ENCODE peak calls at places on chromosomes 1 and 21, in ten cellular contexts. One of them, this sample, is unnamed. For H3K27me3, the result is how much of the 10 kb centered on the place peaks cover.

GRCh38 chr1:10728595-10729410 is 67.6 kb downstream of the CASZ1 start:
- DNase-seq in mesenchymal stem cell: no peak
- DNase-seq in tibial nerve: no peak
- DNase-seq in CD8-positive, alpha-beta T cell: no peak
- DNase-seq in ovary: no peak
- DNase-seq in GM06990: no peak
- DNase-seq in mammary epithelial cell: no peak
- DNase-seq in fibroblast of lung: no peak
- DNase-seq in heart right ventricle: no peak
- DNase-seq in pancreas: no peak
- DNase-seq in this sample: no peak

GRCh38 chr1:20948091-20948490 is 161.0 kb upstream of the HP1BP3 start:
- DNase-seq in heart right ventricle: no peak
- DNase-seq in mammary epithelial cell: no peak
- DNase-seq in tibial nerve: no peak
- DNase-seq in fibroblast of lung: no peak
- DNase-seq in GM06990: no peak
- DNase-seq in ovary: no peak
- DNase-seq in pancreas: no peak
- DNase-seq in mesenchymal stem cell: no peak
- DNase-seq in CD8-positive, alpha-beta T cell: no peak
- DNase-seq in this sample: no peak

GRCh38 chr1:43934279-43934985 is 831 bp downstream of the ARTN start:
- DNase-seq in tibial nerve: peak
- DNase-seq in mesenchymal stem cell: peak
- DNase-seq in fibroblast of lung: peak
- DNase-seq in heart right ventricle: peak
- DNase-seq in pancreas: peak
- DNase-seq in CD8-positive, alpha-beta T cell: peak
- DNase-seq in GM06990: peak
- DNase-seq in ovary: peak
- DNase-seq in mammary epithelial cell: peak
- DNase-seq in this sample: peak

GRCh38 chr1:86866665-86867064 is 47.3 kb downstream of the SELENOF start:
- DNase-seq in GM06990: no peak
- DNase-seq in tibial nerve: no peak
- DNase-seq in pancreas: no peak
- DNase-seq in fibroblast of lung: peak
- DNase-seq in ovary: no peak
- DNase-seq in CD8-positive, alpha-beta T cell: no peak
- DNase-seq in heart right ventricle: no peak
- DNase-seq in mesenchymal stem cell: peak
- DNase-seq in mammary epithelial cell: peak
- DNase-seq in this sample: no peak

GRCh38 chr1:193626695-193627094 is 440.3 kb upstream of the B3GALT2 start:
- DNase-seq in mesenchymal stem cell: no peak
- DNase-seq in fibroblast of lung: no peak
- DNase-seq in mammary epithelial cell: no peak
- DNase-seq in tibial nerve: no peak
- DNase-seq in GM06990: no peak
- DNase-seq in CD8-positive, alpha-beta T cell: no peak
- DNase-seq in ovary: no peak
- DNase-seq in heart right ventricle: no peak
- DNase-seq in pancreas: no peak
- DNase-seq in this sample: no peak

GRCh38 chr1:178258521-178258920 is 164.6 kb downstream of the RASAL2 start:
- DNase-seq in mammary epithelial cell: no peak
- DNase-seq in tibial nerve: no peak
- DNase-seq in GM06990: no peak
- DNase-seq in pancreas: no peak
- DNase-seq in fibroblast of lung: peak
- DNase-seq in mesenchymal stem cell: no peak
- DNase-seq in CD8-positive, alpha-beta T cell: no peak
- DNase-seq in heart right ventricle: no peak
- DNase-seq in ovary: no peak
- DNase-seq in this sample: peak

GRCh38 chr1:209673631-209674417 is 1.4 kb upstream of the G0S2 start:
- DNase-seq in pancreas: no peak
- DNase-seq in tibial nerve: peak
- DNase-seq in GM06990: no peak
- DNase-seq in fibroblast of lung: no peak
- DNase-seq in CD8-positive, alpha-beta T cell: no peak
- DNase-seq in mammary epithelial cell: no peak
- DNase-seq in ovary: no peak
- DNase-seq in heart right ventricle: no peak
- DNase-seq in mesenchymal stem cell: no peak
- DNase-seq in this sample: no peak

GRCh38 chr1:3013371-3014038 is 7.8 kb upstream of the ACTRT2 start:
- DNase-seq in mammary epithelial cell: no peak
- DNase-seq in heart right ventricle: no peak
- DNase-seq in mesenchymal stem cell: no peak
- DNase-seq in tibial nerve: no peak
- DNase-seq in CD8-positive, alpha-beta T cell: no peak
- DNase-seq in pancreas: no peak
- DNase-seq in ovary: no peak
- DNase-seq in fibroblast of lung: no peak
- DNase-seq in GM06990: no peak
- DNase-seq in this sample: no peak

DNA sequence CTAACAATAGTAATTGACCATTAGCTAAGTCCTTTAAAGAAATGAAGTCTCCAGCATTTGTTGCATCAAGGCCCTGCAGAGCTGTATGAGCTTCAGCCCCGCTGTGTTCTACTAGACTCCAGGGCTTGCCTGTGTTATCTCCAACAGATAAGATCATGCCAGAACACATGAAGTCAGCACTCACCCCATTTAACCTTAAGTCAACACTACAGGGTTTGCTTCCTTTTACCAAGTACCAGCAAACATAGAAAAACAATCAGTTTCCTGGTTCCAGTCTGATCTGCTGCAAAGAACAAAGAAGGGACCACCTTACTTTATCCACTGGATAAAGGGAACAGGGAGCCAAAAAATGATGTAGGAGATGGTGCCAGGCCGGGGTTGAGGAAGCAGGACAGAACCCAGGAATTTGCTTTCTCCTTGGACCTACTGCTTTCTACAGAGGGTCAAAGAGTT is 41.3 kb upstream of the ENAH start:
- DNase-seq in mammary epithelial cell: no peak
- DNase-seq in GM06990: no peak
- DNase-seq in CD8-positive, alpha-beta T cell: no peak
- DNase-seq in ovary: no peak
- DNase-seq in heart right ventricle: peak
- DNase-seq in pancreas: peak
- DNase-seq in tibial nerve: no peak
- DNase-seq in fibroblast of lung: peak
- DNase-seq in mesenchymal stem cell: peak
- DNase-seq in this sample: no peak
- H3K27me3 ChIP-seq in mammary epithelial cell: under half
- H3K27me3 ChIP-seq in GM06990: under half
- H3K27me3 ChIP-seq in CD8-positive, alpha-beta T cell: under half
- H3K27me3 ChIP-seq in ovary: under half
- H3K27me3 ChIP-seq in heart right ventricle: under half
- H3K27me3 ChIP-seq in pancreas: under half
- H3K27me3 ChIP-seq in tibial nerve: under half
- H3K27me3 ChIP-seq in fibroblast of lung: under half
- H3K27me3 ChIP-seq in mesenchymal stem cell: under half
- H3K27me3 ChIP-seq in this sample: under half

GRCh38 chr1:156115514-156116374 is 1.2 kb downstream of the LMNA start:
- DNase-seq in pancreas: peak
- DNase-seq in ovary: peak
- DNase-seq in CD8-positive, alpha-beta T cell: no peak
- DNase-seq in heart right ventricle: peak
- DNase-seq in mesenchymal stem cell: peak
- DNase-seq in mammary epithelial cell: peak
- DNase-seq in tibial nerve: peak
- DNase-seq in fibroblast of lung: peak
- DNase-seq in GM06990: no peak
- DNase-seq in this sample: peak
- H3K27me3 ChIP-seq in pancreas: under half
- H3K27me3 ChIP-seq in ovary: under half
- H3K27me3 ChIP-seq in CD8-positive, alpha-beta T cell: under half
- H3K27me3 ChIP-seq in heart right ventricle: under half
- H3K27me3 ChIP-seq in mesenchymal stem cell: under half
- H3K27me3 ChIP-seq in mammary epithelial cell: under half
- H3K27me3 ChIP-seq in tibial nerve: under half
- H3K27me3 ChIP-seq in fibroblast of lung: under half
- H3K27me3 ChIP-seq in GM06990: under half
- H3K27me3 ChIP-seq in this sample: under half

GRCh38 chr1:50412813-50413476 is 10.3 kb downstream of the DMRTA2 start:
- DNase-seq in ovary: no peak
- DNase-seq in mammary epithelial cell: no peak
- DNase-seq in GM06990: no peak
- DNase-seq in heart right ventricle: no peak
- DNase-seq in pancreas: no peak
- DNase-seq in CD8-positive, alpha-beta T cell: no peak
- DNase-seq in mesenchymal stem cell: no peak
- DNase-seq in tibial nerve: no peak
- DNase-seq in fibroblast of lung: no peak
- DNase-seq in this sample: no peak
- H3K27me3 ChIP-seq in ovary: under half
- H3K27me3 ChIP-seq in mammary epithelial cell: under half
- H3K27me3 ChIP-seq in GM06990: under half
- H3K27me3 ChIP-seq in heart right ventricle: under half
- H3K27me3 ChIP-seq in pancreas: under half
- H3K27me3 ChIP-seq in CD8-positive, alpha-beta T cell: under half
- H3K27me3 ChIP-seq in mesenchymal stem cell: half or more
- H3K27me3 ChIP-seq in tibial nerve: under half
- H3K27me3 ChIP-seq in fibroblast of lung: under half
- H3K27me3 ChIP-seq in this sample: under half

DNA sequence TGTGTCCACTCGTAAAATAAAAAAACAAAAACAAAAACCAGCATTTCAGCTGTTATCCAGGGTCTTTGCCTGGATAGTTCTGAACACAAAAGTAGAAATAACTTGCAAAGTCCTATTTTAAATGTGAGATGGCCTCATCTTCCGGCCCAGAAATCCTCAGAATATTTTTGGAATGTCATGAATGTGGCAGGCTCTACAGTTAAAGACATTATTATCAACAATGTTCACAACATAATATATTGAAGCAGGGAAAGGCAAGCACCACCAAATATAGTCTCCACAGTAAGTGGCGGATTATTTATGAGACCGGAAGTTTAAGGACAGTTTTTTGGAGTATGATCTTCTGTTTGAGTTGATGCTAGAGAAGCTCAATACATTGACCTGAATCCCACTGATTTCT is 1.2 kb upstream of the C1orf198 start:
- DNase-seq in tibial nerve: no peak
- DNase-seq in heart right ventricle: no peak
- DNase-seq in mesenchymal stem cell: peak
- DNase-seq in CD8-positive, alpha-beta T cell: no peak
- DNase-seq in pancreas: no peak
- DNase-seq in mammary epithelial cell: no peak
- DNase-seq in fibroblast of lung: peak
- DNase-seq in ovary: no peak
- DNase-seq in GM06990: no peak
- DNase-seq in this sample: no peak
- H3K27me3 ChIP-seq in tibial nerve: under half
- H3K27me3 ChIP-seq in heart right ventricle: under half
- H3K27me3 ChIP-seq in mesenchymal stem cell: under half
- H3K27me3 ChIP-seq in CD8-positive, alpha-beta T cell: under half
- H3K27me3 ChIP-seq in pancreas: under half
- H3K27me3 ChIP-seq in mammary epithelial cell: under half
- H3K27me3 ChIP-seq in fibroblast of lung: under half
- H3K27me3 ChIP-seq in ovary: under half
- H3K27me3 ChIP-seq in GM06990: under half
- H3K27me3 ChIP-seq in this sample: under half

DNA sequence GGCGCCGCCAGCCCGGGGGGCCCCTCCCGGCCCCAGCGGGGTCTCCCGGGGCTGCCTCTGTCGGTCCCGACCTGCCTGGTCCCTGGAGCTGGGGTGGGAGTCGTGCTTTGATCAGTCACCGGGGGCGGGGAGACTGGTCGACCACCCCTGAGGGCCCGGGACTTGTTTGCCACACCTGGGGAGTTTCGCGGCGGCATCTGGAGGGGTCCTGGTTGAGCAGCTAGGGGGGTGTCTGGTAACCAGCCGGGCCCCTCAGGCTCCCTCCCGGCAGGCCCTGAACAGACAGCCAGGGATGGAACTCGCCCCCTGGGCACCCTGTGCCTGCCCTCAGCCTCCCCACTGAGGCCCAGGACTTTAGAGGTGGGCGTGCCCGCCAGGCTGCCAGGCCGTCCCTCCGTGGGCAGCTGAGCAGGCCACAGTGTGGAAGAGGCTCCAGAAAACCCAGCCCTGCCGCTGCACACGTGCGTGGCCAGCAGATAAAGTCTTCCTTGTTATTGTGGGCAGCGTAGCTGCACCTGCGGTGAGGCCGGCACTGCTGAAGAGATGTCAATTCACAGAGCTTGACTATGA is 13.3 kb upstream of the SAMD11 start:
- DNase-seq in mammary epithelial cell: no peak
- DNase-seq in tibial nerve: no peak
- DNase-seq in fibroblast of lung: no peak
- DNase-seq in CD8-positive, alpha-beta T cell: no peak
- DNase-seq in mesenchymal stem cell: no peak
- DNase-seq in pancreas: peak
- DNase-seq in GM06990: peak
- DNase-seq in heart right ventricle: no peak
- DNase-seq in ovary: peak
- DNase-seq in this sample: no peak
- H3K27me3 ChIP-seq in mammary epithelial cell: under half
- H3K27me3 ChIP-seq in tibial nerve: under half
- H3K27me3 ChIP-seq in fibroblast of lung: under half
- H3K27me3 ChIP-seq in CD8-positive, alpha-beta T cell: under half
- H3K27me3 ChIP-seq in mesenchymal stem cell: under half
- H3K27me3 ChIP-seq in pancreas: under half
- H3K27me3 ChIP-seq in GM06990: under half
- H3K27me3 ChIP-seq in heart right ventricle: under half
- H3K27me3 ChIP-seq in ovary: under half
- H3K27me3 ChIP-seq in this sample: under half

DNA sequence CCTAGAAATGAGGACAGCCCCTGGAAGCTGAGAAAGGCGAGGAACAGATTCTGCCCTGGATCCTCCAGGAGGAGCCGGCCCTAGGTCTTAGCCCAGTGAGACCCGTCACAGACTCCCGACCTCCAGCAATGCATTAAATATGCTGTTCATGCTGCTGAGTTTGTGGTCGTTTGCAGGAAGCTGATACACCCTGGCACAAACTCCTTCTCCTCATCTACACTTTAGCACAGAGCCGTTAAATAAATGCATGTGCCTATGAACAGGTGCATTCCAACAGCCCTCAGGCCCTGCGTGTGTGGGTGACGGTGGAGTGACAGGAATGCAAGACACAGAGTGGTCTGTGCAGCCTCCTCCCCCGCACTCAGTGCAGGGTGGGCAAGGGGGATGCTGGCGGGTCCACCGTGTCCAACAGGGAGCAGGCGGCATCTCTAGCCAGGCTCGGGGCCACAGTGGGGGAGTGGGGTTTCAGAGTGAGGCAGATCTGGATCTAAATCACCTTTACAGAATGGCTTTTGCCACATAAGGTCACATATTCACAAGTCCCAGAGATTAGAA is 106.6 kb upstream of the TMPRSS2 start:
- DNase-seq in CD8-positive, alpha-beta T cell: no peak
- DNase-seq in mesenchymal stem cell: no peak
- DNase-seq in heart right ventricle: no peak
- DNase-seq in pancreas: no peak
- DNase-seq in ovary: no peak
- DNase-seq in fibroblast of lung: peak
- DNase-seq in GM06990: no peak
- DNase-seq in tibial nerve: no peak
- DNase-seq in mammary epithelial cell: no peak
- DNase-seq in this sample: no peak
- H3K27me3 ChIP-seq in CD8-positive, alpha-beta T cell: under half
- H3K27me3 ChIP-seq in mesenchymal stem cell: under half
- H3K27me3 ChIP-seq in heart right ventricle: under half
- H3K27me3 ChIP-seq in pancreas: under half
- H3K27me3 ChIP-seq in ovary: under half
- H3K27me3 ChIP-seq in fibroblast of lung: under half
- H3K27me3 ChIP-seq in GM06990: under half
- H3K27me3 ChIP-seq in tibial nerve: under half
- H3K27me3 ChIP-seq in mammary epithelial cell: under half
- H3K27me3 ChIP-seq in this sample: under half